ENCODE peak calls at places on chromosomes 6 and 20, in ten cellular contexts. V is amniotic stem cell; W is GM23248; K is lung; N is activated CD4-positive, alpha-beta T cell treated with anti-CD3 and anti-CD28 coated beads for 1 hour; P is NCI-H1105; T is CD8-positive, alpha-beta T cell; J is lower lobe of right lung; D is memory B cell; U is AG08395. Z is an unnamed sample.

GRCh38 chr6:26538936-26539615 is 910 bp downstream of the HMGN4 start:
- DNase-seq in K (no peak), N (no peak), T (peak), P (no peak), D (no peak), U (no peak), W (peak), J (no peak), V (no peak), Z (no peak)

GRCh38 chr20:63858393-63859165 is 2.7 kb upstream of the ABHD16B start:
- DNase-seq in K (no peak), J (no peak), W (peak), T (no peak), P (no peak), D (no peak), U (no peak), N (no peak), V (no peak), Z (no peak)

GRCh38 chr6:105849741-105850140 is 236.4 kb upstream of the PRDM1 start:
- DNase-seq in U (peak), V (peak), N (no peak), J (no peak), T (no peak), P (no peak), D (no peak), K (no peak), W (peak), Z (no peak)

GRCh38 chr6:13383280-13384163 is 55.2 kb upstream of the TBC1D7 start:
- DNase-seq in V (no peak), P (peak), D (peak), N (no peak), W (peak), U (peak), J (no peak), K (no peak), T (no peak), Z (no peak)

GRCh38 chr6:109139109-109139508 is 43.8 kb downstream of the CEP57L1 start:
- DNase-seq in U (no peak), D (no peak), K (no peak), J (no peak), T (no peak), N (no peak), W (peak), P (no peak), V (no peak), Z (no peak)

GRCh38 chr20:36065427-36065998 is 89.0 kb upstream of the EPB41L1 start:
- DNase-seq in P (no peak), J (no peak), V (no peak), K (no peak), D (no peak), N (no peak), W (no peak), U (no peak), T (no peak), Z (no peak)

GRCh38 chr6:165742047-165742446 is 79.0 kb upstream of the PDE10A start:
- DNase-seq in U (no peak), J (no peak), N (no peak), T (no peak), D (no peak), P (no peak), V (no peak), W (no peak), K (no peak), Z (no peak)

GRCh38 chr6:73129653-73130443 is 95.4 kb downstream of the KHDC1L start:
- DNase-seq in W (peak), N (peak), V (peak), J (peak), P (no peak), T (peak), D (peak), U (peak), K (peak), Z (peak)

GRCh38 chr6:16049178-16049577 is 79.7 kb upstream of the MYLIP start:
- DNase-seq in V (no peak), P (no peak), J (no peak), K (no peak), T (no peak), U (peak), D (no peak), N (no peak), W (peak), Z (no peak)

GRCh38 chr20:57381596-57382503 is 9.3 kb upstream of the RBM38 start:
- DNase-seq in T (peak), U (peak), W (peak), J (peak), V (no peak), N (peak), P (peak), D (peak), K (peak), Z (peak)

GRCh38 chr20:35991142-35991771 is 22.9 kb downstream of the CNBD2 start:
- DNase-seq in T (no peak), P (no peak), J (no peak), D (no peak), V (no peak), U (peak), N (no peak), K (no peak), W (peak), Z (no peak)

GRCh38 chr6:71602385-71602949 is 283.9 kb upstream of the RIMS1 start:
- DNase-seq in P (no peak), W (peak), N (no peak), T (no peak), D (no peak), V (no peak), J (no peak), K (no peak), U (peak), Z (peak)

GRCh38 chr6:111776236-111777189 is 96.7 kb downstream of the FYN start:
- DNase-seq in N (no peak), K (no peak), J (no peak), P (no peak), U (peak), T (no peak), V (no peak), W (peak), D (no peak), Z (no peak)

GRCh38 chr6:30590509-30590908 is 19.3 kb downstream of the ABCF1 start:
- DNase-seq in P (no peak), V (no peak), N (no peak), T (no peak), D (no peak), J (no peak), U (no peak), W (peak), K (no peak), Z (no peak)

GRCh38 chr6:161169060-161169459 is 104.8 kb downstream of the AGPAT4 start:
- DNase-seq in U (no peak), K (no peak), P (no peak), T (no peak), D (no peak), W (no peak), V (no peak), J (no peak), N (no peak), Z (no peak)

GRCh38 chr6:53192590-53193232 is 44.1 kb upstream of the GCM1 start:
- DNase-seq in V (no peak), K (no peak), J (no peak), P (peak), D (no peak), N (no peak), W (no peak), U (peak), T (no peak), Z (no peak)

GRCh38 chr6:84417261-84417660 is 189.8 kb upstream of the CEP162 start:
- DNase-seq in N (no peak), D (no peak), U (peak), K (no peak), V (no peak), J (no peak), W (peak), P (no peak), T (no peak), Z (peak)

GRCh38 chr6:2038096-2038495 is 207.3 kb downstream of the GMDS start:
- DNase-seq in N (no peak), D (no peak), J (no peak), T (peak), P (no peak), V (no peak), K (no peak), W (no peak), U (no peak), Z (no peak)

GRCh38 chr6:128456510-128457244 is 63.7 kb downstream of the PTPRK start:
- DNase-seq in W (no peak), J (no peak), K (no peak), P (no peak), V (no peak), N (no peak), U (no peak), D (no peak), T (no peak), Z (no peak)

GRCh38 chr20:26208296-26209091 is 511.8 kb upstream of the ZNF337 start:
- DNase-seq in V (no peak), J (peak), D (no peak), P (peak), T (peak), K (peak), W (peak), N (peak), U (peak), Z (no peak)

GRCh38 chr6:41409489-41409888 is 74.1 kb downstream of the NCR2 start:
- DNase-seq in D (no peak), N (no peak), W (no peak), V (no peak), U (no peak), P (no peak), K (no peak), T (no peak), J (no peak), Z (no peak)

GRCh38 chr6:85494551-85495337 is 44.9 kb downstream of the NT5E start:
- DNase-seq in U (peak), P (no peak), J (no peak), W (peak), K (no peak), V (no peak), N (no peak), D (no peak), T (no peak), Z (no peak)

GRCh38 chr6:81265106-81265505 is 487.4 kb downstream of the TENT5A start:
- DNase-seq in W (peak), T (no peak), V (peak), K (no peak), U (peak), J (no peak), D (no peak), P (no peak), N (no peak), Z (peak)

GRCh38 chr20:33249456-33249855 is 13.7 kb downstream of the BPIFA1 start:
- DNase-seq in D (no peak), P (no peak), T (no peak), W (no peak), U (no peak), V (no peak), K (no peak), J (no peak), N (no peak), Z (no peak)

GRCh38 chr6:128208078-128208477 is 307.2 kb upstream of the THEMIS start:
- DNase-seq in K (no peak), P (no peak), T (no peak), J (no peak), N (no peak), V (no peak), W (peak), D (no peak), U (peak), Z (peak)

GRCh38 chr6:40194771-40195170 is 260.5 kb upstream of the MOCS1 start:
- DNase-seq in N (no peak), V (no peak), U (no peak), T (no peak), J (no peak), W (no peak), D (no peak), K (no peak), P (no peak), Z (no peak)

GRCh38 chr6:24188571-24188970 is 62.6 kb downstream of the NRSN1 start:
- DNase-seq in D (no peak), P (no peak), N (no peak), W (no peak), U (no peak), K (no peak), J (no peak), V (no peak), T (no peak), Z (no peak)

GRCh38 chr6:70370496-70370895 is 42.8 kb upstream of the FAM135A start:
- DNase-seq in U (no peak), D (no peak), W (no peak), N (no peak), V (no peak), J (no peak), K (no peak), T (no peak), P (no peak), Z (no peak)

GRCh38 chr6:106300944-106301343 is 24.6 kb downstream of the ATG5 start:
- DNase-seq in D (no peak), P (no peak), T (no peak), V (peak), J (no peak), W (peak), U (peak), N (no peak), K (no peak), Z (no peak)